ENCODE peak calls at places on chromosomes 11 and 22, in seven cellular contexts. X is activated CD8-positive, alpha-beta memory T cell treated with anti-CD3 and anti-CD28 coated beads for 1 hour; H is activated naive CD8-positive, alpha-beta T cell treated with anti-CD3 and anti-CD28 coated beads, Interleukin-2, amount 50 U/mL, for 16 hours; C is NCI-H1417; I is activated CD8-positive, alpha-beta T cell treated with anti-CD3 and anti-CD28 coated beads for 36 hours; S is MV-4-11; A is esophagus squamous epithelium. N is an unnamed sample.

GRCh38 chr22:44811141-44811540 is 58.8 kb downstream of the ARHGAP8 start:
- DNase-seq in I (no peak), S (no peak), A (no peak), X (no peak), H (no peak), C (no peak), N (no peak)

GRCh38 chr11:93922830-93923229 is 72.4 kb upstream of the VSTM5 start:
- DNase-seq in X (no peak), S (no peak), I (no peak), H (no peak), C (no peak), A (no peak), N (no peak)

GRCh38 chr11:78722786-78723185 is 148.1 kb upstream of the NARS2 start:
- DNase-seq in S (no peak), H (no peak), C (no peak), A (no peak), I (no peak), X (no peak), N (no peak)

GRCh38 chr22:17734197-17734596 is 40.1 kb downstream of the BID start:
- DNase-seq in I (peak), X (no peak), A (no peak), H (no peak), C (no peak), S (peak), N (peak)

GRCh38 chr11:111759778-111760407 is 6.3 kb downstream of the PPP2R1B start:
- DNase-seq in C (no peak), H (no peak), I (no peak), A (no peak), S (no peak), X (no peak), N (no peak)

GRCh38 chr11:117143390-117143789 is 697 bp upstream of the PAFAH1B2 start:
- DNase-seq in C (peak), S (peak), X (no peak), I (peak), H (no peak), A (no peak), N (peak)

GRCh38 chr22:41752011-41752975 is 48.2 kb upstream of the CCDC134 start:
- DNase-seq in A (no peak), I (no peak), S (no peak), X (no peak), H (no peak), C (no peak), N (no peak)

GRCh38 chr11:83241291-83241946 is 44.7 kb downstream of the CCDC90B start:
- DNase-seq in X (no peak), C (peak), A (no peak), S (peak), H (no peak), I (peak), N (peak)

GRCh38 chr11:44301856-44302231 is 8.1 kb downstream of the ALX4 start:
- DNase-seq in S (peak), C (no peak), I (peak), X (no peak), H (no peak), A (no peak), N (peak)

GRCh38 chr11:126411971-126412381 is 56.5 kb downstream of the ST3GAL4 start:
- DNase-seq in A (no peak), I (no peak), S (no peak), H (no peak), C (no peak), X (no peak), N (peak)

GRCh38 chr22:49659281-49659923 is 168.3 kb downstream of the BRD1 start:
- DNase-seq in S (no peak), C (no peak), X (no peak), I (no peak), H (no peak), A (no peak), N (no peak)

GRCh38 chr11:96267490-96268010 is 75.4 kb downstream of the MAML2 start:
- DNase-seq in C (no peak), H (peak), A (no peak), S (no peak), I (peak), X (no peak), N (no peak)

GRCh38 chr11:16117989-16118810 is 238.1 kb downstream of the SOX6 start:
- DNase-seq in A (no peak), C (peak), I (no peak), X (no peak), S (no peak), H (no peak), N (no peak)

GRCh38 chr11:44327730-44328691 is 18.1 kb upstream of the ALX4 start:
- DNase-seq in C (no peak), A (no peak), I (no peak), H (no peak), X (no peak), S (no peak), N (no peak)

GRCh38 chr11:22787055-22787454 is 42.5 kb downstream of the SVIP start:
- DNase-seq in A (no peak), H (no peak), C (no peak), I (no peak), S (no peak), X (no peak), N (no peak)

GRCh38 chr11:27926056-27926455 is 181.9 kb downstream of the KIF18A start:
- DNase-seq in S (no peak), C (no peak), X (no peak), A (no peak), I (no peak), H (no peak), N (no peak)

GRCh38 chr11:104254347-104254746 is 90.4 kb upstream of the PDGFD start:
- DNase-seq in S (peak), C (no peak), H (no peak), A (no peak), X (no peak), I (peak), N (peak)

GRCh38 chr11:101516546-101516945 is 67.3 kb downstream of the TRPC6 start:
- DNase-seq in S (no peak), C (no peak), H (no peak), X (no peak), I (no peak), A (no peak), N (no peak)

GRCh38 chr11:2474059-2474901 is 29.5 kb downstream of the KCNQ1 start:
- DNase-seq in X (no peak), I (no peak), A (no peak), S (peak), C (no peak), H (no peak), N (peak)

GRCh38 chr11:65183201-65183891 is 1.6 kb downstream of the CAPN1 start:
- DNase-seq in A (no peak), S (no peak), C (peak), H (no peak), X (no peak), I (no peak), N (peak)

GRCh38 chr11:88689548-88690240 is 352.2 kb upstream of the CTSC start:
- DNase-seq in A (no peak), I (no peak), X (no peak), S (no peak), H (no peak), C (no peak), N (no peak)

GRCh38 chr22:28983788-28984441 is 77.7 kb downstream of the C22orf31 start:
- DNase-seq in H (no peak), I (no peak), X (no peak), C (no peak), A (no peak), S (peak), N (no peak)

GRCh38 chr11:14969922-14970323 is 2.2 kb downstream of the CALCA start:
- DNase-seq in H (peak), X (no peak), S (peak), A (no peak), C (no peak), I (peak), N (no peak)

GRCh38 chr22:37472418-37473006 is 13.7 kb downstream of the MFNG start:
- DNase-seq in S (no peak), C (no peak), X (no peak), A (no peak), H (no peak), I (peak), N (peak)

GRCh38 chr11:130765369-130765768 is 150.9 kb downstream of the SNX19 start:
- DNase-seq in S (no peak), C (no peak), I (no peak), A (no peak), H (no peak), X (no peak), N (no peak)

GRCh38 chr11:94725071-94725470 is 43.1 kb upstream of the AMOTL1 start:
- DNase-seq in A (no peak), X (no peak), S (no peak), I (no peak), H (no peak), C (no peak), N (no peak)

GRCh38 chr11:35946766-35947165 is 2.9 kb downstream of the LDLRAD3 start:
- DNase-seq in A (no peak), C (peak), H (no peak), X (no peak), I (no peak), S (no peak), N (no peak)

GRCh38 chr22:35641494-35642120 is 6.6 kb upstream of the APOL6 start:
- DNase-seq in A (no peak), S (no peak), C (no peak), X (no peak), H (no peak), I (no peak), N (no peak)

GRCh38 chr22:38335077-38335476 is 17.8 kb upstream of the CSNK1E start:
- DNase-seq in H (no peak), I (no peak), S (no peak), A (no peak), X (no peak), C (no peak), N (no peak)

N was measured in AG20443.